ENCODE peak calls at places on chromosomes 1 and 21, in five cellular contexts. H is mesenchymal stem cell; R is pancreas; U is effector memory CD4-positive, alpha-beta T cell; Y is transverse colon. Q is an unnamed sample. For H3K4me1, the result is how much of the 10 kb centered on the place peaks cover.

GRCh38 chr1:180540697-180541594 is 17.8 kb upstream of the OVAAL start:
- DNase-seq in H (no peak), R (no peak), U (no peak), Y (no peak), Q (no peak)

GRCh38 chr1:231493421-231494185 is 34.9 kb upstream of the TSNAX start:
- DNase-seq in H (peak), R (no peak), U (no peak), Y (no peak), Q (no peak)

GRCh38 chr1:172727956-172728603 is 69.2 kb downstream of the FASLG start:
- DNase-seq in H (peak), R (no peak), U (peak), Y (no peak), Q (no peak)

GRCh38 chr1:188489336-188490112 is 1660.8 kb downstream of the PLA2G4A start:
- DNase-seq in H (peak), R (no peak), U (no peak), Y (no peak), Q (no peak)

GRCh38 chr1:234326493-234327366 is 46.5 kb upstream of the COA6 start:
- DNase-seq in H (peak), R (peak), U (peak), Y (peak), Q (peak)

GRCh38 chr1:248818505-248819374 is 7.0 kb downstream of the SH3BP5L start:
- DNase-seq in H (no peak), R (no peak), U (no peak), Y (no peak), Q (no peak)

GRCh38 chr1:116706123-116706522 is 38.6 kb upstream of the IGSF3 start:
- DNase-seq in H (no peak), R (no peak), U (no peak), Y (no peak), Q (no peak)

GRCh38 chr1:157162345-157162744 is 24.1 kb upstream of the ETV3 start:
- DNase-seq in H (no peak), R (no peak), U (no peak), Y (no peak), Q (no peak)

GRCh38 chr1:1168156-1168450 is 5.6 kb upstream of the TTLL10 start:
- DNase-seq in H (no peak), R (no peak), U (no peak), Y (peak), Q (no peak)

GRCh38 chr1:40477680-40478057 is 579 bp downstream of the ZFP69 start:
- DNase-seq in H (peak), R (peak), U (no peak), Y (peak), Q (no peak)

GRCh38 chr1:68431076-68431475 is 18.7 kb downstream of the RPE65 start:
- DNase-seq in H (no peak), R (no peak), U (no peak), Y (no peak), Q (no peak)

GRCh38 chr1:192660613-192661012 is 24.7 kb downstream of the RGS13 start:
- DNase-seq in H (no peak), R (no peak), U (no peak), Y (no peak), Q (no peak)

GRCh38 chr1:170791941-170792340 is 128.0 kb downstream of the PRRX1 start:
- DNase-seq in H (no peak), R (no peak), U (no peak), Y (no peak), Q (no peak)

GRCh38 chr1:6185635-6186382 is 5.7 kb upstream of the CHD5 start:
- DNase-seq in H (peak), R (no peak), U (no peak), Y (no peak), Q (no peak)

GRCh38 chr21:44505673-44506278 is 34.2 kb downstream of the KRTAP10-1 start:
- DNase-seq in H (no peak), R (no peak), U (no peak), Y (no peak), Q (no peak)

GRCh38 chr21:32813265-32813903 is 41.8 kb upstream of the PAXBP1 start:
- DNase-seq in H (no peak), R (no peak), U (no peak), Y (no peak), Q (no peak)

GRCh38 chr1:237873487-237873927 is 17.2 kb downstream of the ZP4 start:
- DNase-seq in H (peak), R (no peak), U (no peak), Y (no peak), Q (no peak)

GRCh38 chr1:175129182-175129581 is 61.5 kb downstream of the TNN start:
- DNase-seq in H (peak), R (no peak), U (no peak), Y (no peak), Q (no peak)

GRCh38 chr1:247013391-247013790 is 5.5 kb upstream of the ZNF695 start:
- DNase-seq in H (no peak), R (no peak), U (no peak), Y (no peak), Q (no peak)

GRCh38 chr1:20896824-20897223 is 109.7 kb upstream of the HP1BP3 start:
- DNase-seq in H (peak), R (no peak), U (no peak), Y (no peak), Q (no peak)

GRCh38 chr1:54421101-54421504 is 14.9 kb upstream of the SSBP3 start:
- DNase-seq in H (no peak), R (peak), U (no peak), Y (peak), Q (no peak)

GRCh38 chr1:92134331-92134730 is 54.2 kb downstream of the BTBD8 start:
- DNase-seq in H (no peak), R (no peak), U (no peak), Y (no peak), Q (no peak)

GRCh38 chr1:172530000-172530399 is 3.0 kb upstream of the SUCO start:
- DNase-seq in H (no peak), R (no peak), U (no peak), Y (no peak), Q (no peak)

GRCh38 chr21:37341254-37341960 is 25.2 kb upstream of the DYRK1A start:
- DNase-seq in H (peak), R (no peak), U (no peak), Y (no peak), Q (no peak)

GRCh38 chr1:12082988-12083387 is 19.9 kb downstream of the TNFRSF8 start:
- DNase-seq in H (no peak), R (no peak), U (no peak), Y (no peak), Q (no peak)

GRCh38 chr1:242784807-242785206 is 260.3 kb upstream of the PLD5 start:
- DNase-seq in H (no peak), R (no peak), U (no peak), Y (no peak), Q (no peak)

GRCh38 chr1:168057921-168058320 is 78.8 kb downstream of the GPR161 start:
- DNase-seq in H (peak), R (no peak), U (no peak), Y (no peak), Q (no peak)

GRCh38 chr1:223844521-223844961 is 1.2 kb downstream of the TP53BP2 start:
- DNase-seq in H (peak), R (no peak), U (peak), Y (no peak), Q (no peak)

GRCh38 chr21:38942617-38943245 is 137.0 kb downstream of the ETS2 start:
- DNase-seq in H (no peak), R (no peak), U (no peak), Y (no peak), Q (no peak)

GRCh38 chr1:205450448-205450847 is 5.4 kb downstream of the BLACAT1 start:
- DNase-seq in H (no peak), R (no peak), U (no peak), Y (no peak), Q (no peak)

GRCh38 chr1:111559736-111560279 is 56.4 kb upstream of the ADORA3 start:
- DNase-seq in H (peak), R (no peak), U (no peak), Y (no peak), Q (no peak)

GRCh38 chr1:17007121-17007520 is 4.6 kb downstream of the ATP13A2 start:
- DNase-seq in H (no peak), R (no peak), U (no peak), Y (no peak), Q (no peak)
- H3K4me1 ChIP-seq in H (under half), R (under half), U (under half), Y (under half), Q (under half)

DNA sequence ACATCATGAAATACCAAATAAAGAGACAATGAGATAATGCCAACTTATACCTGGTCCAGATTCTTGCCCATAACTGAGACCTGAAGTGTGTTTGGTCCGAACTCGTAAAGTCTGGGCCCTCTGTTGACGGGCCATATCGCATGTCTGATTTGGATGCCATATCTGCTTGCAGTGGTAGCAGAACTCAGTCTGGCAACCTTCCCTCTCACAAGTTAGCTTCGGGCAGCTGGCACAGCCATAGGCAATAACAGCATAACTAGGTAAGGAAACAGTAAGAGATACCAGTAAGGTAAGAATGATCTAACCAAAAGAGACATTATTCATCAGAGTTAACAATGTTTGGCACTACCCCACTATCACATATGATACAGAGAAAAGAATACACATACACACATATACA is 15.1 kb downstream of the RNF19B start:
- DNase-seq in H (no peak), R (no peak), U (no peak), Y (no peak), Q (no peak)
- H3K27ac ChIP-seq in H (no peak), R (peak), U (no peak), Y (peak), Q (no peak)

GRCh38 chr1:112893288-112894009 is 62.5 kb downstream of the SLC16A1 start:
- DNase-seq in H (no peak), R (no peak), U (no peak), Y (no peak), Q (no peak)
- H3K4me3 ChIP-seq in H (no peak), R (no peak), U (no peak), Y (no peak), Q (no peak)

GRCh38 chr1:164712131-164713031 is 153.4 kb downstream of the PBX1 start:
- DNase-seq in H (no peak), R (peak), U (no peak), Y (peak), Q (no peak)
- H3K4me1 ChIP-seq in H (under half), R (half or more), U (under half), Y (under half), Q (under half)

GRCh38 chr21:36156815-36157670 is at the start of gene DOP1B:
- DNase-seq in H (no peak), R (peak), U (peak), Y (peak), Q (peak)
- H3K27ac ChIP-seq in H (no peak), R (peak), U (peak), Y (peak), Q (peak)

DNA sequence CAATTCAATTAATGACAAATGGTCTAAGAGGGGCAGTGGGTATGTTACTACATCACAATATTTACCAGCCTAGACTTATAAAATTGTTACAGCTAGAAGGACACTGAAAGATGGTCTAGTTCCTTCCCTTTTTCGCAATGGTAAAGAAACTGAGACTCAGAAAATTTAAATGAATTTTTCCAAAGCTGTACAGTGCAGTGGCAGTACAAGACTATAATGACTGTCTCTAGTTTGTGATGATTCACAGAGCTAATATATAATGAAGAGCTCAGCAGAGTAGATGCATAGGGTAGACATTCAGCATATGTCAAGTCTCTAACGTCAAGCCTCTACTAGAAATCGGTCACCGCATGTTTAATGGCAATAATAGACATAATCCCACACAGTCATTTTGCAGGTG is 4.6 kb downstream of the PLPP3 start:
- DNase-seq in H (no peak), R (no peak), U (no peak), Y (no peak), Q (no peak)
- H3K4me3 ChIP-seq in H (no peak), R (no peak), U (no peak), Y (no peak), Q (no peak)

DNA sequence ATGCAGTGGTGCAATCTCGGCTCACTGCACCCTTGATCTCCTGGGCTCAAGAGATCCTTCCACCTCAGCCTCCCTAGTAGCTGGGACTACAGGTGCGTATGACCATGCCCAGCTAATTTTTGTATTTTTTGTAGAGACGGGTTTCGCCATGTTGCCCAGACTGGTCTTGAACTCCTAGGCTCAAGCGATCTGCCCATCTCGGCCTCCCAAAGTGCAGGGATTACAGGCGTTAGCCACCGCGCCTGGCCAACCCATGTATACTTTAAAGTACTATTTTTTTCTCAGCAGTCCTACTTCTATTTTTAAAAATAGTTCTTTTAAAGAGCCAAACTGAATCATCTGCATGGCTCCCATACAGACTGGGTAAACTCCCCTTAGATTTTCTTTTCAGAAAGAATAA is 3.5 kb downstream of the STK40 start:
- DNase-seq in H (no peak), R (no peak), U (no peak), Y (no peak), Q (no peak)
- H3K4me1 ChIP-seq in H (under half), R (under half), U (under half), Y (under half), Q (under half)

DNA sequence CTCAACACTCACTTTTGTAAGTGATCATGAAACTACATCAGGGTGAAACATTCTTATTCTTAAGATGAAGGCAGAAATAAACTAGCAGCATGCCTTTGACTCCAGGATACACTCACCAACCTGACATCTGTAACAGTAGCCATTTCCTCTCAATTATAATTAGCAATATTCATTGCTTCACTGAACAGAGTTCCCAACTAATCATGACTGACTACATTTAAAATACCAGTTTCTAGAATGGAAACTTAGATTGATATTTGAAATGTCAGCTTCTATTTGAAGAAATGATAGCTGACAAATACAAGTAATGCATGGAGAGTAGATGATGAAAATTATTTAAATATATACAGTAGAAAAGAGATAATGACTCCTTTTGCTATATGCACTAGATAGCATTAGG is 1023.8 kb downstream of the MRPL39 start:
- DNase-seq in H (no peak), R (no peak), U (no peak), Y (no peak), Q (no peak)
- H3K27ac ChIP-seq in H (no peak), R (no peak), U (no peak), Y (no peak), Q (no peak)

Q was measured in CD8-positive, alpha-beta T cell.